ENCODE peak calls at places on chromosomes 1 and 21, in five cellular contexts. One of them, this sample, is unnamed.

GRCh38 chr1:47755368-47755990 is 241.7 kb downstream of the TRABD2B start:
- DNase-seq in K562: peak; percentile 79
- DNase-seq in A549: peak; percentile 43
- DNase-seq in HepG2: peak; percentile 35
- DNase-seq in endothelial cell of umbilical vein: no peak
- DNase-seq in this sample: peak; percentile 51

GRCh38 chr1:25543425-25544242 is at the start of gene LDLRAP1:
- DNase-seq in endothelial cell of umbilical vein: peak; percentile 74
- DNase-seq in A549: peak; percentile 59
- DNase-seq in HepG2: peak; percentile 37
- DNase-seq in K562: peak; percentile 98
- DNase-seq in this sample: peak; percentile 77

GRCh38 chr1:160365325-160365724 is 1.5 kb upstream of the NHLH1 start:
- DNase-seq in K562: no peak
- DNase-seq in A549: no peak
- DNase-seq in endothelial cell of umbilical vein: no peak
- DNase-seq in HepG2: no peak
- DNase-seq in this sample: no peak

GRCh38 chr1:27372022-27372807 is 2.4 kb downstream of the FCN3 start:
- DNase-seq in K562: peak; percentile 55
- DNase-seq in HepG2: no peak
- DNase-seq in endothelial cell of umbilical vein: no peak
- DNase-seq in A549: no peak
- DNase-seq in this sample: no peak

GRCh38 chr1:207702317-207702716 is 49.5 kb upstream of the CD46 start:
- DNase-seq in endothelial cell of umbilical vein: no peak
- DNase-seq in A549: no peak
- DNase-seq in HepG2: no peak
- DNase-seq in K562: no peak
- DNase-seq in this sample: no peak

GRCh38 chr1:66623812-66624211 is 89.9 kb downstream of the SGIP1 start:
- DNase-seq in endothelial cell of umbilical vein: peak; percentile 92
- DNase-seq in K562: no peak
- DNase-seq in HepG2: no peak
- DNase-seq in A549: no peak
- DNase-seq in this sample: no peak

GRCh38 chr1:201530741-201531521 is 8.0 kb upstream of the NAV1 start:
- DNase-seq in endothelial cell of umbilical vein: peak; percentile 77
- DNase-seq in HepG2: peak; percentile 43
- DNase-seq in K562: peak; percentile 76
- DNase-seq in A549: peak; percentile 75
- DNase-seq in this sample: peak; percentile 73

GRCh38 chr21:41973427-41973831 is 19.6 kb upstream of the C2CD2 start:
- DNase-seq in K562: no peak
- DNase-seq in endothelial cell of umbilical vein: no peak
- DNase-seq in HepG2: no peak
- DNase-seq in A549: no peak
- DNase-seq in this sample: no peak

GRCh38 chr1:166069390-166069789 is 97.4 kb downstream of the FAM78B start:
- DNase-seq in K562: peak; percentile 41
- DNase-seq in A549: peak; percentile 5
- DNase-seq in endothelial cell of umbilical vein: no peak
- DNase-seq in HepG2: no peak
- DNase-seq in this sample: peak; percentile 19

GRCh38 chr1:184634296-184634695 is 120.4 kb downstream of the EDEM3 start:
- DNase-seq in K562: no peak
- DNase-seq in endothelial cell of umbilical vein: no peak
- DNase-seq in HepG2: no peak
- DNase-seq in A549: no peak
- DNase-seq in this sample: no peak

GRCh38 chr1:54163051-54163450 is 10.3 kb upstream of the CDCP2 start:
- DNase-seq in K562: peak; percentile 61
- DNase-seq in A549: no peak
- DNase-seq in endothelial cell of umbilical vein: no peak
- DNase-seq in HepG2: no peak
- DNase-seq in this sample: no peak

GRCh38 chr1:182588460-182589396 is at the start of gene RNASEL:
- DNase-seq in HepG2: no peak
- DNase-seq in K562: peak; percentile 77
- DNase-seq in endothelial cell of umbilical vein: peak; percentile 53
- DNase-seq in A549: peak; percentile 58
- DNase-seq in this sample: peak; percentile 70

GRCh38 chr1:222546548-222547259 is 1.2 kb downstream of the HHIPL2 start:
- DNase-seq in A549: peak; percentile 79
- DNase-seq in endothelial cell of umbilical vein: no peak
- DNase-seq in HepG2: peak; percentile 29
- DNase-seq in K562: no peak
- DNase-seq in this sample: peak; percentile 53

GRCh38 chr1:54680387-54680786 is 35.3 kb upstream of the TTC4 start:
- DNase-seq in A549: no peak
- DNase-seq in endothelial cell of umbilical vein: no peak
- DNase-seq in HepG2: no peak
- DNase-seq in K562: no peak
- DNase-seq in this sample: no peak

GRCh38 chr1:79006564-79006963 is at the start of gene ADGRL4:
- DNase-seq in HepG2: no peak
- DNase-seq in K562: no peak
- DNase-seq in endothelial cell of umbilical vein: peak; percentile 90
- DNase-seq in A549: no peak
- DNase-seq in this sample: no peak

GRCh38 chr1:185574139-185574835 is 159.9 kb upstream of the HMCN1 start:
- DNase-seq in endothelial cell of umbilical vein: no peak
- DNase-seq in HepG2: no peak
- DNase-seq in K562: no peak
- DNase-seq in A549: no peak
- DNase-seq in this sample: no peak

GRCh38 chr1:5651964-5652751 is 340.1 kb downstream of the NPHP4 start:
- DNase-seq in K562: no peak
- DNase-seq in A549: no peak
- DNase-seq in endothelial cell of umbilical vein: no peak
- DNase-seq in HepG2: no peak
- DNase-seq in this sample: no peak

GRCh38 chr1:47781171-47781959 is 215.8 kb downstream of the TRABD2B start:
- DNase-seq in K562: no peak
- DNase-seq in endothelial cell of umbilical vein: no peak
- DNase-seq in HepG2: no peak
- DNase-seq in A549: no peak
- DNase-seq in this sample: no peak

GRCh38 chr1:160682983-160683886 is 28.4 kb downstream of the CD48 start:
- DNase-seq in HepG2: no peak
- DNase-seq in A549: no peak
- DNase-seq in endothelial cell of umbilical vein: no peak
- DNase-seq in K562: no peak
- DNase-seq in this sample: peak; percentile 63

GRCh38 chr1:105204836-105205371 is 1455.2 kb downstream of the AMY1C start:
- DNase-seq in K562: no peak
- DNase-seq in endothelial cell of umbilical vein: no peak
- DNase-seq in HepG2: no peak
- DNase-seq in A549: no peak
- DNase-seq in this sample: no peak

GRCh38 chr1:180235502-180236239 is 5.6 kb downstream of the LHX4 start:
- DNase-seq in A549: no peak
- DNase-seq in endothelial cell of umbilical vein: no peak
- DNase-seq in K562: no peak
- DNase-seq in HepG2: no peak
- DNase-seq in this sample: no peak

GRCh38 chr1:43603004-43603403 is 46.9 kb upstream of the KDM4A start:
- DNase-seq in HepG2: no peak
- DNase-seq in endothelial cell of umbilical vein: no peak
- DNase-seq in K562: no peak
- DNase-seq in A549: no peak
- DNase-seq in this sample: no peak

GRCh38 chr1:34858901-34859441 is 578 bp downstream of the SMIM12 start:
- DNase-seq in K562: peak; percentile 37
- DNase-seq in A549: no peak
- DNase-seq in endothelial cell of umbilical vein: peak; percentile 80
- DNase-seq in HepG2: no peak
- DNase-seq in this sample: no peak

GRCh38 chr1:205061665-205062069 is 18.7 kb downstream of the CNTN2 start:
- DNase-seq in K562: peak; percentile 85
- DNase-seq in A549: peak; percentile 62
- DNase-seq in HepG2: peak; percentile 49
- DNase-seq in endothelial cell of umbilical vein: peak; percentile 71
- DNase-seq in this sample: peak; percentile 68
- TF ChIP-seq MYC in K562: no peak
- TF ChIP-seq MYC in A549: no peak
- TF ChIP-seq MYC in HepG2: no peak
- TF ChIP-seq MYC in endothelial cell of umbilical vein: no peak
- TF ChIP-seq MYC in this sample: no peak

GRCh38 chr21:44869860-44870747 is 3.4 kb downstream of the PTTG1IP start:
- DNase-seq in K562: no peak
- DNase-seq in HepG2: peak; percentile 96
- DNase-seq in endothelial cell of umbilical vein: peak; percentile 92
- DNase-seq in A549: peak; percentile 85
- DNase-seq in this sample: no peak

GRCh38 chr21:44867464-44867863 is 6.0 kb downstream of the PTTG1IP start:
- DNase-seq in endothelial cell of umbilical vein: no peak
- DNase-seq in A549: no peak
- DNase-seq in K562: no peak
- DNase-seq in HepG2: no peak
- DNase-seq in this sample: no peak

GRCh38 chr21:44866780-44867179 is 6.7 kb downstream of the PTTG1IP start:
- DNase-seq in endothelial cell of umbilical vein: peak; percentile 84
- DNase-seq in A549: no peak
- DNase-seq in K562: no peak
- DNase-seq in HepG2: peak; percentile 45
- DNase-seq in this sample: peak; percentile 54

GRCh38 chr21:44868707-44869106 is 4.8 kb downstream of the PTTG1IP start:
- DNase-seq in HepG2: no peak
- DNase-seq in K562: no peak
- DNase-seq in endothelial cell of umbilical vein: no peak
- DNase-seq in A549: no peak
- DNase-seq in this sample: no peak

DNA sequence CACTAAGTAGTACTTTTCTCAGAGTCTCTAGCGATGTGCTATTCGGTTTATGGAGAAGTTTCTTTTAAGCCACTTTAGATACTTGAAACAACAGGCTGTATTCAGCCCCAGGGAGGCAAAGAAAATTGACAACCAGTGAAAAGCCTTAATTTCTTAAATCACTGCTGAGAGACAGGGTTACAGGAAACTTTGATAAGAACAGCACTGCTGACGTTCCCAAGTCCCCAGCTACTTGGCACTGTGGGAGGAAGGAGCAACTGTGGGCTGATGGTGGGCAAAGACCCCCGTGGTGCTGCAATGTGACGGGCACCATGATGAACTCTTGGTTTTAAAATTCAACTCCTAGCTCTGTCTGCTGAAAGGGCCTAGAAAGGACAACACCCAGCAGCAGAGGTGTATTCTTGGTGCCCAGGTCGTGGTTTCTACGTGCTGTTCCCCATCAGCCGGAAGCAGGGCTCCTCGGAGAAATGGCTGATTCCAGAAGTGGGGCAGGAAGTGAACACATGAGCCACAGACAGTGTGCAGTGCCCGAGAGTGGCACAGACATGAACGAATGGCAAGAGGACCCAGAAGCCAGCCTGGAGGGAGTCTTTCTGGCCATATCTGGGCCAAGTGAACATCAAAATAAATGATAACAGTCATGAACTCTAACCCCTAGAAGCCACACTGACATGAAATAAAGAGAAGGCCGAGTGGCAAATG is 5.3 kb downstream of the PTTG1IP start:
- DNase-seq in endothelial cell of umbilical vein: no peak
- DNase-seq in HepG2: no peak
- DNase-seq in K562: no peak
- DNase-seq in A549: no peak
- DNase-seq in this sample: no peak
- H3K4me3 ChIP-seq in endothelial cell of umbilical vein: no peak overlapping the region
- H3K4me3 ChIP-seq in HepG2: no peak overlapping the region
- H3K4me3 ChIP-seq in K562: no peak overlapping the region
- H3K4me3 ChIP-seq in A549: no peak overlapping the region
- H3K4me3 ChIP-seq in this sample: no peak overlapping the region

GRCh38 chr1:33039840-33040239 is 3.2 kb upstream of the AK2 start:
- DNase-seq in HepG2: no peak
- DNase-seq in endothelial cell of umbilical vein: no peak
- DNase-seq in K562: peak; percentile 5
- DNase-seq in A549: no peak
- DNase-seq in this sample: peak; percentile 90
- TF ChIP-seq MYC in HepG2: no peak
- TF ChIP-seq MYC in endothelial cell of umbilical vein: no peak
- TF ChIP-seq MYC in K562: no peak
- TF ChIP-seq MYC in A549: no peak
- TF ChIP-seq MYC in this sample: peak; percentile 58

GRCh38 chr1:153958961-153959260 is 499 bp upstream of the CRTC2 start:
- DNase-seq in A549: no peak
- DNase-seq in K562: no peak
- DNase-seq in HepG2: no peak
- DNase-seq in endothelial cell of umbilical vein: no peak
- DNase-seq in this sample: no peak
- H3K4me3 ChIP-seq in A549: peak overlapping the region; percentile 94
- H3K4me3 ChIP-seq in K562: peak overlapping the region; percentile 94
- H3K4me3 ChIP-seq in HepG2: peak overlapping the region; percentile 22
- H3K4me3 ChIP-seq in endothelial cell of umbilical vein: no peak overlapping the region
- H3K4me3 ChIP-seq in this sample: peak overlapping the region; percentile 23

GRCh38 chr1:231872461-231872910 is 245.9 kb downstream of the DISC1 start:
- DNase-seq in endothelial cell of umbilical vein: peak; percentile 20
- DNase-seq in A549: no peak
- DNase-seq in K562: no peak
- DNase-seq in HepG2: no peak
- DNase-seq in this sample: no peak
- TF ChIP-seq MYC in endothelial cell of umbilical vein: no peak
- TF ChIP-seq MYC in A549: no peak
- TF ChIP-seq MYC in K562: no peak
- TF ChIP-seq MYC in HepG2: no peak
- TF ChIP-seq MYC in this sample: no peak

GRCh38 chr21:39840373-39841097 is 26.7 kb upstream of the PCP4 start:
- DNase-seq in HepG2: no peak
- DNase-seq in A549: no peak
- DNase-seq in K562: no peak
- DNase-seq in endothelial cell of umbilical vein: no peak
- DNase-seq in this sample: no peak
- H3K4me3 ChIP-seq in HepG2: no peak overlapping the region
- H3K4me3 ChIP-seq in A549: no peak overlapping the region
- H3K4me3 ChIP-seq in K562: no peak overlapping the region
- H3K4me3 ChIP-seq in endothelial cell of umbilical vein: no peak overlapping the region
- H3K4me3 ChIP-seq in this sample: no peak overlapping the region

DNA sequence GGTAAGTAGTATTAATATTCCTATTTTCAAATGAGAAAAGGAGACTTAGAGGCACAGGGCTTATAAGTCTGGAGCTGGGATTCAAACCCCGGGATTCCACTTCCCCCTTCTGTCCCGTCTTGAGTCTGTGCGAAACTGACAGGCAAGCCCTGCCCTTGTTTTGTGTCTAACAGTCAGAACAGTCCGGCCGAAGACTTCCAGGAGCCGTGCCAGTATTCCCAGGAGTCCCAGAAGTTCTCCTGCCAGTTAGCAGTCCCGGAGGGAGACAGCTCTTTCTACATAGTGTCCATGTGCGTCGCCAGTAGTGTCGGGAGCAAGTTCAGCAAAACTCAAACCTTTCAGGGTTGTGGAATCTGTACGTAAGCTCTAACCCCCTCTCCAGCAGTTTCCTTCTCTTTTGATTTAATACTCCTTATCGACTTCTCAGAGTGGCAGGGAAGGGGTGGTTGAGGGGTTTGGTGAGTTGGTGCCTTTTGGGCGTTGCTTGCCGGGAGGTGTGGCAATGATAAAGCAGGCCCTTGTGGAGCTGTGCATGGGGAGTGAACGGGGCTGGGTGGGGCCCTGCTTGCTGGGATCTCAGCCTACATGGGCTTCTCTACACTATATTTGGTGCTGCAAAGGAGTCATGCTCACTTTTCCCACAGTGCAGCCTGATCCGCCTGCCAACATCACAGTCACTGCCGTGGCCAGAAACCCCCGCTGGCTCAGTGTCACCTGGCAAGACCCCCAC is 29.4 kb downstream of the IL6R start:
- DNase-seq in A549: no peak
- DNase-seq in HepG2: no peak
- DNase-seq in endothelial cell of umbilical vein: no peak
- DNase-seq in K562: no peak
- DNase-seq in this sample: no peak
- TF ChIP-seq MYC in A549: no peak
- TF ChIP-seq MYC in HepG2: no peak
- TF ChIP-seq MYC in endothelial cell of umbilical vein: no peak
- TF ChIP-seq MYC in K562: no peak
- TF ChIP-seq MYC in this sample: no peak

This sample was measured in NB4.